ENCODE peak calls at places on chromosomes 1 and 21, in four cellular contexts. M, L, H and W are unnamed samples. For H3K9me1, the result is how much of the 10 kb centered on the place peaks cover.

GRCh38 chr1:30600706-30601105 is 122.7 kb downstream of the MATN1 start:
- DNase-seq in M (peak), L (no peak), H (no peak), W (no peak)

GRCh38 chr1:47703161-47703825 is 265.4 kb downstream of the FOXD2 start:
- DNase-seq in M (no peak), L (no peak), H (no peak), W (no peak)

GRCh38 chr1:66571789-66572188 is 37.8 kb downstream of the SGIP1 start:
- DNase-seq in M (no peak), L (peak), H (no peak), W (no peak)

GRCh38 chr1:173202430-173203145 is 4.5 kb downstream of the TNFSF4 start:
- DNase-seq in M (peak), L (peak), H (peak), W (no peak)

GRCh38 chr1:41152622-41153044 is 89.5 kb downstream of the SCMH1 start:
- DNase-seq in M (no peak), L (peak), H (no peak), W (peak)

GRCh38 chr1:224271106-224271505 is 58.9 kb downstream of the NVL start:
- DNase-seq in M (no peak), L (no peak), H (no peak), W (no peak)

GRCh38 chr1:220335668-220336067 is 63.4 kb upstream of the RAB3GAP2 start:
- DNase-seq in M (no peak), L (no peak), H (no peak), W (no peak)

GRCh38 chr1:186841599-186841998 is 12.8 kb downstream of the PLA2G4A start:
- DNase-seq in M (no peak), L (peak), H (no peak), W (no peak)

GRCh38 chr1:60171793-60172192 is 98.2 kb upstream of the C1orf87 start:
- DNase-seq in M (no peak), L (peak), H (no peak), W (no peak)

GRCh38 chr1:173002891-173003582 is 47.7 kb downstream of the TNFSF18 start:
- DNase-seq in M (no peak), L (peak), H (no peak), W (peak)

GRCh38 chr1:181397841-181398240 is 85.5 kb upstream of the CACNA1E start:
- DNase-seq in M (no peak), L (no peak), H (no peak), W (no peak)

GRCh38 chr1:15985611-15986272 is 9.8 kb upstream of the ZBTB17 start:
- DNase-seq in M (no peak), L (no peak), H (no peak), W (no peak)

GRCh38 chr1:31984419-31985347 is 29.0 kb upstream of the KHDRBS1 start:
- DNase-seq in M (no peak), L (peak), H (peak), W (peak)

GRCh38 chr1:176494436-176494835 is 31.5 kb downstream of the PAPPA2 start:
- DNase-seq in M (no peak), L (no peak), H (no peak), W (no peak)

GRCh38 chr1:236422517-236422876 is 28.4 kb downstream of the EDARADD start:
- DNase-seq in M (no peak), L (no peak), H (no peak), W (no peak)

GRCh38 chr1:212595787-212596714 is 12.5 kb upstream of the ATF3 start:
- DNase-seq in M (peak), L (peak), H (peak), W (peak)

GRCh38 chr1:55284856-55285255 is 69.7 kb upstream of the USP24 start:
- DNase-seq in M (peak), L (peak), H (peak), W (no peak)

GRCh38 chr1:181134543-181135461 is 46.3 kb downstream of the IER5 start:
- DNase-seq in M (no peak), L (peak), H (peak), W (peak)

GRCh38 chr1:88230126-88230525 is 453.9 kb upstream of the PKN2 start:
- DNase-seq in M (no peak), L (no peak), H (no peak), W (no peak)

GRCh38 chr21:21029159-21029558 is 30.9 kb downstream of the NCAM2 start:
- DNase-seq in M (peak), L (no peak), H (no peak), W (no peak)
- H3K4me3 ChIP-seq in M (no peak), L (no peak), H (no peak), W (no peak)

DNA sequence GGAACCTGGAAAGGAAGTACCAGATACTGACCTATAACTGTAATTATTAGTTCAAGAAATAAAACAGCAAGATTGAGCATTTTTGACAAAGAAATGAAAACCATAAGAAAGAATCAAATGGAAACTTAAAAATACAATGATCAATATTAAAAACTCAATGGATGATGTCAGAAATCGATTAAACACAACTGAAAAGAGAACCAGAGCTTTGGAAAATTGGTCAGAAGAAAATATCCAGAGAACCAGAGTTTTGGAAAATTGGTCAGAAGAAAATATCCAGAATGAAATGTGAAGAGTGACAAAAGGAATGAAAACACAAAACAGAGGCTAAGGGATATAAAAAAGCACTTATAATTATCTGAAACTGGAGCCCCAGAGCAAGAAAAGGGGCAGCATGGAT is 438.6 kb downstream of the AJAP1 start:
- DNase-seq in M (no peak), L (no peak), H (no peak), W (no peak)
- H3K9me1 ChIP-seq in M (under half), L (under half), H (under half), W (under half)

GRCh38 chr1:93705897-93706500 is 24.4 kb upstream of the BCAR3 start:
- DNase-seq in M (no peak), L (peak), H (no peak), W (no peak)
- H3K4me3 ChIP-seq in M (no peak), L (no peak), H (no peak), W (no peak)

DNA sequence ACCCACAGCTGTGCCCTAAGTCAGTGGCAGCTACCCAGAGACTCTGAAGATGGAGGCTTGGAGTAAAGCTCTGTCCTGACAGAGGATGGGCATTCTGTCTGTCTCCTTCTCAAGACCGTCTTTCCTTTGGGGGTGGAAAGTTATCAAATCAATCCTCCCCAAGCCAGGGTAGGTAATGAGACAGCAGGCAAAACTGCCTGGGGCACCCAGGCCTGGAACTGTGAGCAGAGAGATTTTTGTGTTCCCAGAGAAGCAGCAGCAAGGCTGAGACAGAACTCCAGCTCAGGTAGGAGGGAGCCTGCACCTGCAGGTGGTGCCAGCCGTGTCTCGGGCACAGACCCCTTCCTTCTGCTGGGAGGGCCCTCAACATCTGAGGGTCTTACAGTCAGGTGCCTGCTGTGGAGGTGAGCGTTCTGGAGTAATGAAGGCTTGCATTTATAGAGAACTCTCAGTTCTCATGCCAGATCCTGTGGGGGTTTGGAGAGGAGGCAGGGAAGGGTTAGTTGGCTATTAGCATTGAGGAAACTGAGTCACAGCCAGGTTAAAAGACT is 95.6 kb downstream of the RIPK4 start:
- DNase-seq in M (no peak), L (no peak), H (no peak), W (no peak)
- H3K9me1 ChIP-seq in M (under half), L (under half), H (under half), W (under half)

GRCh38 chr21:23876925-23877558 is 1730.2 kb downstream of the MRPL39 start:
- DNase-seq in M (peak), L (no peak), H (no peak), W (no peak)
- H3K4me3 ChIP-seq in M (no peak), L (no peak), H (no peak), W (no peak)

DNA sequence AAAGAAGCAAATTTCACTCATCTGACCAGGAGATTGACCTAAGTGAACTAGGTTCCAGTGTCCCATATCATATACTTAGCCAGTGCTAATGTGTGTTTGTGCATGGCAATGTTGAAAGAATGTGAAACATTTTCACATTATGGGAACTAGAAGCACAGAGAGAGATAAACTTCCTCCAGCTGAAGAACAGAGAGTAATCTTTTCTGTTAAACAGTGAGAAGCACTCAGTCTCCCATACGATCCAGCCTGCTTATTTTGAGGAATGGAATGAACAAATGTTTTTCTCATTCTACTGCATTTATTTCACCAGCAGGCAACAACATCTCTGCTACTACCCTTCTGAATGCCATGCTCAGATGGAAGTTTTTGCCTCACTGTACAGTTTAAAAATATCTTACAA is 170.5 kb downstream of the TTLL7 start:
- DNase-seq in M (no peak), L (no peak), H (no peak), W (no peak)
- H3K9me1 ChIP-seq in M (under half), L (under half), H (under half), W (under half)

GRCh38 chr1:189151361-189151760 is 1326.3 kb downstream of the BRINP3 start:
- DNase-seq in M (peak), L (no peak), H (no peak), W (no peak)

GRCh38 chr1:189152685-189153084 is 1325.0 kb downstream of the BRINP3 start:
- DNase-seq in M (no peak), L (no peak), H (no peak), W (no peak)

GRCh38 chr1:189150624-189151023 is 1327.0 kb downstream of the BRINP3 start:
- DNase-seq in M (peak), L (no peak), H (no peak), W (no peak)

GRCh38 chr1:189149547-189150375 is 1327.9 kb downstream of the BRINP3 start:
- DNase-seq in M (peak), L (no peak), H (no peak), W (no peak)
- H3K4me3 ChIP-seq in M (peak), L (no peak), H (no peak), W (no peak)

DNA sequence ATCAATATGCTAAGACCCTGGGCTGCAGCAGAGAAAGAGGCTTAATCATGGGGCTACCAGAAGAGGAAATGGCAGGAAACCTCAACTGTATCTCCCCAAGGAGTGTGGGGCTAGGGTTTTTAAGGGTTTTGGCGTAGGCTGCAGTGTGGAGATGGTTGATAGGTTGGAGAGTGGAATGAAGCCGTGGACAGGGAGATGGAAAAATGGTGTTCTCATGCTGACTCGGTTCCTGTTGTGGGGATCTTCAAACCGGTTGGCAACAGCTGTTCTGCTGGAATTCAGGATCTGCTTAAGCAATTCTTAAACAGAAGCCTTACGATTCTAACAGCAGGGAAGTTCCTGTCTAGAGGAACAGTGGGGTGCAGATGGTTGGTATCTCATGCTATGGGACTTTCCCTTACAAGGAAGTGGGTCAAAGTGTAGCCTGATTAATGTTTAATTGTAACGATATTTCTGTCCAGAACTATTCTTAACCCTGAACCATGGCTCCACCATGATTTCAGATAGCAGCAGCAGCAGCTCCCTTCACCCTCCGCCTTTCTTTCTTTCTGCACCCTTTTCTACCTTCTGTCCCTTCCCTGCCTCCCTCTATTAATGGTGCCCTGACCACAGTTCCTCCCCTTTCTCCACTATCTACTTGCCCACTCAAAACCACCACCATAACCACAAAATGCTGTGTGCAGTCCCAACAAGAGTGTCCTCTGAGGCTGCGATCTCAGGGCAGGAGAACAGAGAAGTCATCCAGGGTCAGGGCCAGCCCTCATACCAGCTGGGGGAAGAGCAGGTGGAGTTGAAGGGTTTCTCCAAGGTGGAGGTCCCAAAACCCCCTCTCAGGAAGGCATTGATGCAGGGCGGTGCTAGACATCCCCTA is 30.8 kb downstream of the RSPH1 start:
- DNase-seq in M (peak), L (no peak), H (no peak), W (no peak)
- H3K9me1 ChIP-seq in M (under half), L (under half), H (under half), W (under half)